ENCODE peak calls at places on chromosomes 6 and 20, in seven cellular contexts. One of them, this sample, is unnamed.

GRCh38 chr6:135087403-135087802 is 32.8 kb upstream of the HBS1L start:
- DNase-seq in central memory CD4-positive, alpha-beta T cell: no peak
- DNase-seq in NCI-H1105 treated with DMSO at 0.1 percent for 48 hours: no peak
- DNase-seq in left lung: no peak
- DNase-seq in foreskin fibroblast: no peak
- DNase-seq in stimulated activated CD4-positive, alpha-beta T cell treated with anti-CD3 and anti-CD28 coated beads, Interleukin-4, amount 100 ng/mL, for 1 hour: no peak
- DNase-seq in activated T-helper 1 cell treated with anti-CD3 and anti-CD28 coated beads, Interleukin-12 subunit alpha, Interleukin-12 subunit beta, Interleukin-2, Interleukin-4 antibody, amounts not matched to agents 30 ng/mL and 10 ng/mL and 1 ng/mL, durations not matched to agents 14 hours and 24 hours and 36 hours: no peak
- DNase-seq in this sample: no peak

GRCh38 chr6:169221264-169221663 is 32.4 kb downstream of the THBS2 start:
- DNase-seq in central memory CD4-positive, alpha-beta T cell: no peak
- DNase-seq in NCI-H1105 treated with DMSO at 0.1 percent for 48 hours: no peak
- DNase-seq in left lung: no peak
- DNase-seq in foreskin fibroblast: no peak
- DNase-seq in stimulated activated CD4-positive, alpha-beta T cell treated with anti-CD3 and anti-CD28 coated beads, Interleukin-4, amount 100 ng/mL, for 1 hour: no peak
- DNase-seq in activated T-helper 1 cell treated with anti-CD3 and anti-CD28 coated beads, Interleukin-12 subunit alpha, Interleukin-12 subunit beta, Interleukin-2, Interleukin-4 antibody, amounts not matched to agents 30 ng/mL and 10 ng/mL and 1 ng/mL, durations not matched to agents 14 hours and 24 hours and 36 hours: no peak
- DNase-seq in this sample: no peak

GRCh38 chr6:150204705-150205472 is 62.0 kb downstream of the PPP1R14C start:
- DNase-seq in central memory CD4-positive, alpha-beta T cell: no peak
- DNase-seq in NCI-H1105 treated with DMSO at 0.1 percent for 48 hours: no peak
- DNase-seq in left lung: no peak
- DNase-seq in foreskin fibroblast: no peak
- DNase-seq in stimulated activated CD4-positive, alpha-beta T cell treated with anti-CD3 and anti-CD28 coated beads, Interleukin-4, amount 100 ng/mL, for 1 hour: no peak
- DNase-seq in activated T-helper 1 cell treated with anti-CD3 and anti-CD28 coated beads, Interleukin-12 subunit alpha, Interleukin-12 subunit beta, Interleukin-2, Interleukin-4 antibody, amounts not matched to agents 30 ng/mL and 10 ng/mL and 1 ng/mL, durations not matched to agents 14 hours and 24 hours and 36 hours: no peak
- DNase-seq in this sample: no peak

GRCh38 chr6:142756215-142756630 is 188.8 kb downstream of the HIVEP2 start:
- DNase-seq in central memory CD4-positive, alpha-beta T cell: no peak
- DNase-seq in NCI-H1105 treated with DMSO at 0.1 percent for 48 hours: no peak
- DNase-seq in left lung: no peak
- DNase-seq in foreskin fibroblast: peak; percentile 83
- DNase-seq in stimulated activated CD4-positive, alpha-beta T cell treated with anti-CD3 and anti-CD28 coated beads, Interleukin-4, amount 100 ng/mL, for 1 hour: no peak
- DNase-seq in activated T-helper 1 cell treated with anti-CD3 and anti-CD28 coated beads, Interleukin-12 subunit alpha, Interleukin-12 subunit beta, Interleukin-2, Interleukin-4 antibody, amounts not matched to agents 30 ng/mL and 10 ng/mL and 1 ng/mL, durations not matched to agents 14 hours and 24 hours and 36 hours: no peak
- DNase-seq in this sample: no peak

GRCh38 chr6:136786708-136787107 is 5.6 kb downstream of the MAP3K5 start:
- DNase-seq in central memory CD4-positive, alpha-beta T cell: no peak
- DNase-seq in NCI-H1105 treated with DMSO at 0.1 percent for 48 hours: no peak
- DNase-seq in left lung: no peak
- DNase-seq in foreskin fibroblast: no peak
- DNase-seq in stimulated activated CD4-positive, alpha-beta T cell treated with anti-CD3 and anti-CD28 coated beads, Interleukin-4, amount 100 ng/mL, for 1 hour: no peak
- DNase-seq in activated T-helper 1 cell treated with anti-CD3 and anti-CD28 coated beads, Interleukin-12 subunit alpha, Interleukin-12 subunit beta, Interleukin-2, Interleukin-4 antibody, amounts not matched to agents 30 ng/mL and 10 ng/mL and 1 ng/mL, durations not matched to agents 14 hours and 24 hours and 36 hours: no peak
- DNase-seq in this sample: no peak

GRCh38 chr6:57262901-57263694 is 41.0 kb upstream of the RAB23 start:
- DNase-seq in central memory CD4-positive, alpha-beta T cell: no peak
- DNase-seq in NCI-H1105 treated with DMSO at 0.1 percent for 48 hours: no peak
- DNase-seq in left lung: no peak
- DNase-seq in foreskin fibroblast: peak; percentile 91
- DNase-seq in stimulated activated CD4-positive, alpha-beta T cell treated with anti-CD3 and anti-CD28 coated beads, Interleukin-4, amount 100 ng/mL, for 1 hour: no peak
- DNase-seq in activated T-helper 1 cell treated with anti-CD3 and anti-CD28 coated beads, Interleukin-12 subunit alpha, Interleukin-12 subunit beta, Interleukin-2, Interleukin-4 antibody, amounts not matched to agents 30 ng/mL and 10 ng/mL and 1 ng/mL, durations not matched to agents 14 hours and 24 hours and 36 hours: no peak
- DNase-seq in this sample: no peak

GRCh38 chr20:6122111-6122872 is 538 bp downstream of the FERMT1 start:
- DNase-seq in central memory CD4-positive, alpha-beta T cell: no peak
- DNase-seq in NCI-H1105 treated with DMSO at 0.1 percent for 48 hours: peak; percentile 59
- DNase-seq in left lung: no peak
- DNase-seq in foreskin fibroblast: peak; percentile 46
- DNase-seq in stimulated activated CD4-positive, alpha-beta T cell treated with anti-CD3 and anti-CD28 coated beads, Interleukin-4, amount 100 ng/mL, for 1 hour: no peak
- DNase-seq in activated T-helper 1 cell treated with anti-CD3 and anti-CD28 coated beads, Interleukin-12 subunit alpha, Interleukin-12 subunit beta, Interleukin-2, Interleukin-4 antibody, amounts not matched to agents 30 ng/mL and 10 ng/mL and 1 ng/mL, durations not matched to agents 14 hours and 24 hours and 36 hours: no peak
- DNase-seq in this sample: peak; percentile 82

GRCh38 chr20:19025430-19026120 is 186.9 kb upstream of the SLC24A3 start:
- DNase-seq in central memory CD4-positive, alpha-beta T cell: no peak
- DNase-seq in NCI-H1105 treated with DMSO at 0.1 percent for 48 hours: no peak
- DNase-seq in left lung: no peak
- DNase-seq in foreskin fibroblast: no peak
- DNase-seq in stimulated activated CD4-positive, alpha-beta T cell treated with anti-CD3 and anti-CD28 coated beads, Interleukin-4, amount 100 ng/mL, for 1 hour: no peak
- DNase-seq in activated T-helper 1 cell treated with anti-CD3 and anti-CD28 coated beads, Interleukin-12 subunit alpha, Interleukin-12 subunit beta, Interleukin-2, Interleukin-4 antibody, amounts not matched to agents 30 ng/mL and 10 ng/mL and 1 ng/mL, durations not matched to agents 14 hours and 24 hours and 36 hours: no peak
- DNase-seq in this sample: no peak

GRCh38 chr6:45192556-45192955 is 135.6 kb upstream of the RUNX2 start:
- DNase-seq in central memory CD4-positive, alpha-beta T cell: no peak
- DNase-seq in NCI-H1105 treated with DMSO at 0.1 percent for 48 hours: no peak
- DNase-seq in left lung: no peak
- DNase-seq in foreskin fibroblast: no peak
- DNase-seq in stimulated activated CD4-positive, alpha-beta T cell treated with anti-CD3 and anti-CD28 coated beads, Interleukin-4, amount 100 ng/mL, for 1 hour: no peak
- DNase-seq in activated T-helper 1 cell treated with anti-CD3 and anti-CD28 coated beads, Interleukin-12 subunit alpha, Interleukin-12 subunit beta, Interleukin-2, Interleukin-4 antibody, amounts not matched to agents 30 ng/mL and 10 ng/mL and 1 ng/mL, durations not matched to agents 14 hours and 24 hours and 36 hours: no peak
- DNase-seq in this sample: no peak

GRCh38 chr20:38548356-38549083 is 32.5 kb upstream of the ADIG start:
- DNase-seq in central memory CD4-positive, alpha-beta T cell: no peak
- DNase-seq in NCI-H1105 treated with DMSO at 0.1 percent for 48 hours: peak; percentile 2
- DNase-seq in left lung: no peak
- DNase-seq in foreskin fibroblast: no peak
- DNase-seq in stimulated activated CD4-positive, alpha-beta T cell treated with anti-CD3 and anti-CD28 coated beads, Interleukin-4, amount 100 ng/mL, for 1 hour: no peak
- DNase-seq in activated T-helper 1 cell treated with anti-CD3 and anti-CD28 coated beads, Interleukin-12 subunit alpha, Interleukin-12 subunit beta, Interleukin-2, Interleukin-4 antibody, amounts not matched to agents 30 ng/mL and 10 ng/mL and 1 ng/mL, durations not matched to agents 14 hours and 24 hours and 36 hours: no peak
- DNase-seq in this sample: no peak

GRCh38 chr6:167906899-167907298 is 80.2 kb downstream of the AFDN start:
- DNase-seq in central memory CD4-positive, alpha-beta T cell: no peak
- DNase-seq in NCI-H1105 treated with DMSO at 0.1 percent for 48 hours: no peak
- DNase-seq in left lung: no peak
- DNase-seq in foreskin fibroblast: no peak
- DNase-seq in stimulated activated CD4-positive, alpha-beta T cell treated with anti-CD3 and anti-CD28 coated beads, Interleukin-4, amount 100 ng/mL, for 1 hour: no peak
- DNase-seq in activated T-helper 1 cell treated with anti-CD3 and anti-CD28 coated beads, Interleukin-12 subunit alpha, Interleukin-12 subunit beta, Interleukin-2, Interleukin-4 antibody, amounts not matched to agents 30 ng/mL and 10 ng/mL and 1 ng/mL, durations not matched to agents 14 hours and 24 hours and 36 hours: no peak
- DNase-seq in this sample: no peak

GRCh38 chr6:89853068-89853467 is 23.4 kb downstream of the CASP8AP2 start:
- DNase-seq in central memory CD4-positive, alpha-beta T cell: no peak
- DNase-seq in NCI-H1105 treated with DMSO at 0.1 percent for 48 hours: no peak
- DNase-seq in left lung: no peak
- DNase-seq in foreskin fibroblast: no peak
- DNase-seq in stimulated activated CD4-positive, alpha-beta T cell treated with anti-CD3 and anti-CD28 coated beads, Interleukin-4, amount 100 ng/mL, for 1 hour: no peak
- DNase-seq in activated T-helper 1 cell treated with anti-CD3 and anti-CD28 coated beads, Interleukin-12 subunit alpha, Interleukin-12 subunit beta, Interleukin-2, Interleukin-4 antibody, amounts not matched to agents 30 ng/mL and 10 ng/mL and 1 ng/mL, durations not matched to agents 14 hours and 24 hours and 36 hours: no peak
- DNase-seq in this sample: no peak

GRCh38 chr6:146775227-146775626 is 176.5 kb downstream of the ADGB start:
- DNase-seq in central memory CD4-positive, alpha-beta T cell: peak; percentile 8
- DNase-seq in NCI-H1105 treated with DMSO at 0.1 percent for 48 hours: no peak
- DNase-seq in left lung: no peak
- DNase-seq in foreskin fibroblast: peak; percentile 10
- DNase-seq in stimulated activated CD4-positive, alpha-beta T cell treated with anti-CD3 and anti-CD28 coated beads, Interleukin-4, amount 100 ng/mL, for 1 hour: no peak
- DNase-seq in activated T-helper 1 cell treated with anti-CD3 and anti-CD28 coated beads, Interleukin-12 subunit alpha, Interleukin-12 subunit beta, Interleukin-2, Interleukin-4 antibody, amounts not matched to agents 30 ng/mL and 10 ng/mL and 1 ng/mL, durations not matched to agents 14 hours and 24 hours and 36 hours: no peak
- DNase-seq in this sample: no peak

GRCh38 chr20:38873050-38873581 is 53.1 kb upstream of the FAM83D start:
- DNase-seq in central memory CD4-positive, alpha-beta T cell: peak; percentile 76
- DNase-seq in NCI-H1105 treated with DMSO at 0.1 percent for 48 hours: no peak
- DNase-seq in left lung: no peak
- DNase-seq in foreskin fibroblast: no peak
- DNase-seq in stimulated activated CD4-positive, alpha-beta T cell treated with anti-CD3 and anti-CD28 coated beads, Interleukin-4, amount 100 ng/mL, for 1 hour: peak; percentile 77
- DNase-seq in activated T-helper 1 cell treated with anti-CD3 and anti-CD28 coated beads, Interleukin-12 subunit alpha, Interleukin-12 subunit beta, Interleukin-2, Interleukin-4 antibody, amounts not matched to agents 30 ng/mL and 10 ng/mL and 1 ng/mL, durations not matched to agents 14 hours and 24 hours and 36 hours: peak; percentile 74
- DNase-seq in this sample: no peak

GRCh38 chr6:137704802-137705165 is 162.3 kb upstream of the TNFAIP3 start:
- DNase-seq in central memory CD4-positive, alpha-beta T cell: no peak
- DNase-seq in NCI-H1105 treated with DMSO at 0.1 percent for 48 hours: no peak
- DNase-seq in left lung: no peak
- DNase-seq in foreskin fibroblast: peak; percentile 12
- DNase-seq in stimulated activated CD4-positive, alpha-beta T cell treated with anti-CD3 and anti-CD28 coated beads, Interleukin-4, amount 100 ng/mL, for 1 hour: no peak
- DNase-seq in activated T-helper 1 cell treated with anti-CD3 and anti-CD28 coated beads, Interleukin-12 subunit alpha, Interleukin-12 subunit beta, Interleukin-2, Interleukin-4 antibody, amounts not matched to agents 30 ng/mL and 10 ng/mL and 1 ng/mL, durations not matched to agents 14 hours and 24 hours and 36 hours: no peak
- DNase-seq in this sample: no peak

GRCh38 chr6:90758741-90759140 is 171.9 kb upstream of the MAP3K7 start:
- DNase-seq in central memory CD4-positive, alpha-beta T cell: no peak
- DNase-seq in NCI-H1105 treated with DMSO at 0.1 percent for 48 hours: no peak
- DNase-seq in left lung: no peak
- DNase-seq in foreskin fibroblast: no peak
- DNase-seq in stimulated activated CD4-positive, alpha-beta T cell treated with anti-CD3 and anti-CD28 coated beads, Interleukin-4, amount 100 ng/mL, for 1 hour: no peak
- DNase-seq in activated T-helper 1 cell treated with anti-CD3 and anti-CD28 coated beads, Interleukin-12 subunit alpha, Interleukin-12 subunit beta, Interleukin-2, Interleukin-4 antibody, amounts not matched to agents 30 ng/mL and 10 ng/mL and 1 ng/mL, durations not matched to agents 14 hours and 24 hours and 36 hours: no peak
- DNase-seq in this sample: no peak